ENCODE peak calls at places on chromosomes 11 and 22, in five cellular contexts. Z, X, I, V and P are unnamed samples.

GRCh38 chr22:39594411-39594810 is 23.9 kb downstream of the CACNA1I start:
- DNase-seq in Z (no peak), X (no peak), I (no peak), V (no peak), P (no peak)

GRCh38 chr11:108405706-108406105 is 61.6 kb downstream of the C11orf65 start:
- DNase-seq in X (no peak), Z (no peak), I (no peak), V (no peak), P (no peak)

GRCh38 chr11:12377106-12377823 is at the start of gene PARVA:
- DNase-seq in Z (peak; percentile 25), V (no peak), X (peak; percentile 84), I (no peak), P (no peak)

GRCh38 chr11:114058026-114058706 is 1.3 kb upstream of the ZBTB16 start:
- DNase-seq in X (peak; percentile 64), V (no peak), I (no peak), Z (no peak), P (no peak)

GRCh38 chr11:72352859-72353551 is 81.3 kb downstream of the CLPB start:
- DNase-seq in Z (no peak), V (peak; percentile 79), I (no peak), X (peak; percentile 90), P (no peak)

GRCh38 chr22:38300197-38300945 is 16.9 kb downstream of the CSNK1E start:
- DNase-seq in V (no peak), X (no peak), Z (no peak), I (no peak), P (no peak)

GRCh38 chr22:31973739-31974138 is 29.4 kb downstream of the YWHAH start:
- DNase-seq in X (no peak), I (no peak), Z (no peak), V (no peak), P (no peak)

GRCh38 chr11:80146231-80146630 is 705.4 kb upstream of the TENM4 start:
- DNase-seq in I (no peak), Z (no peak), X (no peak), V (no peak), P (no peak)

GRCh38 chr11:61126266-61126665 is 24.0 kb downstream of the CD5 start:
- DNase-seq in Z (no peak), X (peak; percentile 26), I (no peak), V (no peak), P (no peak)

GRCh38 chr11:108559340-108559739 is 34.2 kb downstream of the EXPH5 start:
- DNase-seq in I (no peak), Z (no peak), X (peak; percentile 78), V (no peak), P (no peak)

GRCh38 chr11:28526406-28526751 is 418.2 kb downstream of the METTL15 start:
- DNase-seq in Z (peak; percentile 15), I (no peak), V (no peak), X (peak; percentile 23), P (no peak)

GRCh38 chr11:33179431-33179830 is 18.2 kb upstream of the CSTF3 start:
- DNase-seq in X (peak; percentile 25), Z (no peak), V (no peak), I (no peak), P (peak; percentile 10)

GRCh38 chr22:42655693-42656092 is 6.5 kb upstream of the CYB5R3 start:
- DNase-seq in Z (no peak), I (no peak), X (no peak), V (peak; percentile 92), P (no peak)

GRCh38 chr11:79165908-79166307 is 274.9 kb downstream of the TENM4 start:
- DNase-seq in Z (no peak), I (no peak), V (no peak), X (no peak), P (no peak)

GRCh38 chr22:17777005-17777716 is 2.9 kb upstream of the BID start:
- DNase-seq in Z (no peak), X (no peak), I (no peak), V (peak; percentile 95), P (peak; percentile 87)

GRCh38 chr11:14956111-14956510 is 16.0 kb downstream of the CALCA start:
- DNase-seq in Z (no peak), V (no peak), X (no peak), I (no peak), P (no peak)

GRCh38 chr11:128356992-128357391 is 230.4 kb downstream of the ETS1 start:
- DNase-seq in I (no peak), X (no peak), Z (no peak), V (no peak), P (no peak)

GRCh38 chr11:124174001-124174400 is 9.1 kb upstream of the OR10D3 start:
- DNase-seq in I (no peak), Z (peak; percentile 3), X (peak; percentile 92), V (no peak), P (no peak)

GRCh38 chr11:94794287-94795168 is 26.4 kb downstream of the AMOTL1 start:
- DNase-seq in I (no peak), X (peak; percentile 98), Z (no peak), V (no peak), P (no peak)

GRCh38 chr11:33089776-33090175 is 50.4 kb downstream of the TCP11L1 start:
- DNase-seq in I (no peak), Z (no peak), V (peak; percentile 4), X (peak; percentile 10), P (no peak)

GRCh38 chr11:106840993-106841392 is 177.3 kb downstream of the GUCY1A2 start:
- DNase-seq in X (no peak), V (no peak), I (no peak), Z (no peak), P (no peak)

GRCh38 chr22:40637181-40638150 is 947 bp upstream of the MRTFA start:
- DNase-seq in V (peak; percentile 47), Z (no peak), I (peak; percentile 56), X (no peak), P (peak; percentile 73)

GRCh38 chr22:30858976-30859713 is 109.4 kb downstream of the MORC2 start:
- DNase-seq in V (no peak), Z (no peak), X (no peak), I (no peak), P (no peak)

GRCh38 chr11:3886985-3887384 is 31.5 kb downstream of the STIM1 start:
- DNase-seq in Z (no peak), X (no peak), I (no peak), V (no peak), P (no peak)

GRCh38 chr11:86492370-86493030 is 117.8 kb downstream of the CCDC81 start:
- DNase-seq in Z (no peak), I (no peak), X (no peak), V (no peak), P (no peak)

GRCh38 chr11:69703711-69704507 is at the start of gene FGF19:
- DNase-seq in V (no peak), X (no peak), Z (peak; percentile 33), I (no peak), P (peak; percentile 20)

GRCh38 chr11:3087821-3088800 is 30.9 kb upstream of the CARS1 start:
- DNase-seq in I (peak; percentile 79), X (peak; percentile 31), Z (no peak), V (no peak), P (no peak)

GRCh38 chr22:45948081-45948648 is 28.8 kb downstream of the WNT7B start:
- DNase-seq in V (no peak), X (no peak), I (no peak), Z (no peak), P (no peak)

GRCh38 chr11:23590909-23591308 is 730.6 kb upstream of the CCDC179 start:
- DNase-seq in Z (no peak), V (no peak), I (no peak), X (no peak), P (no peak)

GRCh38 chr11:78214331-78215194 is 25.8 kb downstream of the USP35 start:
- DNase-seq in Z (no peak), I (no peak), X (no peak), V (no peak), P (no peak)

GRCh38 chr11:14854057-14854456 is 38.0 kb downstream of the CYP2R1 start:
- DNase-seq in V (no peak), Z (no peak), X (no peak), I (no peak), P (no peak)

GRCh38 chr11:116698080-116698479 is 74.7 kb downstream of the BUD13 start:
- DNase-seq in I (peak; percentile 35), Z (no peak), V (no peak), X (no peak), P (no peak)

GRCh38 chr11:20669833-20670684 is 673 bp downstream of the NELL1 start:
- DNase-seq in I (no peak), V (no peak), Z (no peak), X (no peak), P (no peak)

GRCh38 chr22:31044262-31044861 is 36.8 kb upstream of the SMTN start:
- DNase-seq in Z (no peak), V (no peak), X (peak; percentile 63), I (no peak), P (no peak)

GRCh38 chr11:102430158-102430836 is 22.3 kb downstream of the TMEM123 start:
- DNase-seq in V (peak; percentile 94), X (peak; percentile 45), Z (no peak), I (no peak), P (peak; percentile 48)

GRCh38 chr11:76791861-76792260 is 8.7 kb downstream of the TSKU start:
- DNase-seq in X (peak; percentile 88), Z (no peak), I (no peak), V (no peak), P (peak; percentile 46)

GRCh38 chr11:99069831-99070444 is 49.2 kb downstream of the CNTN5 start:
- DNase-seq in V (peak; percentile 63), Z (no peak), I (no peak), X (peak; percentile 57), P (no peak)

GRCh38 chr11:121464352-121464946 is 11.7 kb upstream of the SORL1-AS1 start:
- DNase-seq in Z (peak; percentile 47), X (peak; percentile 93), V (peak; percentile 92), I (no peak), P (peak; percentile 96)

DNA sequence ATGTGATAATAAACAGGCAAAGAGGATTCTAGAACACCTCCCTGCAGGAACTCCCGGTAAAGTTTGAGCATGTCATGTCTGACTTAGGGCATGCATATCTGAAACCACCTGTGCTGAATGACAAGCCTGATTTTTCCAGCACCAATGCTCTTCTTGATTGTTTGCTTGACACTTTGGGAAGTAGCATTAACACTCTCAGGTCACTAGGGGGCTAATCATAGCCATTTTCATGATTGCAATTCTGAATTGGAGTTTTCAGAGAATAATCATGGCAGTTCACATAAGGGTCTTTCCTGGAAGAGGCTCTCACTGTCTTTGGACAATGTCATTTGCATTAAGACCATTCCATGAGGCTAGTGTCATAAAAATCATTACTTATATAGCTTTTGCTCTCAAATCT is 234.4 kb upstream of the MTNR1B start:
- DNase-seq in Z (no peak), X (peak; percentile 5), I (no peak), V (no peak), P (no peak)
- TF ChIP-seq CTCF in Z (no peak), X (peak; percentile 36), I (peak; percentile 73), V (peak; percentile 29), P (no peak)

GRCh38 chr22:50292643-50293440 is 14.6 kb downstream of the PLXNB2 start:
- DNase-seq in Z (no peak), V (peak; percentile 59), I (no peak), X (no peak), P (peak; percentile 56)
- TF ChIP-seq CTCF in Z (no peak), V (no peak), I (no peak), X (no peak), P (no peak)

GRCh38 chr11:44290206-44290605 is 19.7 kb downstream of the ALX4 start:
- DNase-seq in Z (no peak), X (no peak), I (no peak), V (no peak), P (no peak)
- TF ChIP-seq CTCF in Z (no peak), X (no peak), I (no peak), V (no peak), P (no peak)

GRCh38 chr11:65225284-65226102 is 36.3 kb upstream of the POLA2 start:
- DNase-seq in Z (no peak), X (peak; percentile 74), V (peak; percentile 68), I (no peak), P (peak; percentile 76)
- TF ChIP-seq CTCF in Z (peak; percentile 23), X (peak; percentile 72), V (peak; percentile 61), I (peak; percentile 82), P (peak; percentile 58)